ENCODE peak calls at places on chromosomes 12 and 14, in six cellular contexts. K is sigmoid colon, R is body of pancreas, P is uterus, A is tibial artery, C is cardiac fibroblast. V is an unnamed sample.

GRCh38 chr14:88005978-88006851 is 1.3 kb downstream of the GPR65 start:
- DNase-seq in A (no peak), K (no peak), R (no peak), C (peak; percentile 31), P (no peak), V (no peak)

GRCh38 chr12:95648990-95649791 is 97.9 kb upstream of the USP44 start:
- DNase-seq in C (peak; percentile 29), R (peak; percentile 40), P (no peak), K (no peak), A (no peak), V (peak; percentile 34)

GRCh38 chr12:100404769-100405407 is 48.0 kb downstream of the SLC17A8 start:
- DNase-seq in R (peak; percentile 65), C (peak; percentile 56), K (no peak), A (no peak), P (no peak), V (peak; percentile 46)

GRCh38 chr12:111766608-111767361 is at the start of gene ALDH2:
- DNase-seq in R (peak; percentile 68), A (peak; percentile 81), C (peak; percentile 31), K (peak; percentile 91), P (peak; percentile 81), V (peak; percentile 50)

GRCh38 chr12:91959220-91959619 is 186.4 kb downstream of the BTG1 start:
- DNase-seq in K (no peak), A (no peak), P (no peak), C (no peak), R (no peak), V (no peak)

GRCh38 chr12:116076399-116076798 is 201.1 kb downstream of the MED13L start:
- DNase-seq in P (no peak), C (peak; percentile 28), A (no peak), K (no peak), R (no peak), V (peak; percentile 46)

GRCh38 chr14:101077511-101078074 is 174.1 kb upstream of the RTL1 start:
- DNase-seq in C (no peak), K (peak; percentile 57), P (no peak), A (peak; percentile 11), R (no peak), V (peak; percentile 41)

GRCh38 chr12:68779280-68779679 is 28.7 kb upstream of the MDM2 start:
- DNase-seq in R (no peak), P (no peak), K (no peak), C (peak; percentile 28), A (no peak), V (peak; percentile 11)

GRCh38 chr12:47017041-47017713 is 62.2 kb upstream of the PCED1B start:
- DNase-seq in R (no peak), K (no peak), P (no peak), C (no peak), A (no peak), V (no peak)

GRCh38 chr14:50031534-50032313 is 84.6 kb downstream of the VCPKMT start:
- DNase-seq in P (no peak), K (no peak), R (no peak), C (peak; percentile 27), A (peak; percentile 71), V (no peak)

GRCh38 chr14:34212172-34212571 is 249.9 kb downstream of the SPTSSA start:
- DNase-seq in K (no peak), A (no peak), R (no peak), P (no peak), C (no peak), V (no peak)

GRCh38 chr12:124939428-124940142 is 25.1 kb upstream of the UBC start:
- DNase-seq in R (peak; percentile 90), K (peak; percentile 95), C (peak; percentile 97), P (peak; percentile 91), A (peak; percentile 82), V (peak; percentile 95)

GRCh38 chr12:109725321-109726105 is 11.9 kb downstream of the FAM222A start:
- DNase-seq in R (no peak), K (peak; percentile 87), P (no peak), A (no peak), C (no peak), V (no peak)

GRCh38 chr12:75721231-75721641 is 209.8 kb upstream of the KRR1 start:
- DNase-seq in A (no peak), P (no peak), K (no peak), C (no peak), R (no peak), V (peak; percentile 44)

GRCh38 chr14:45038865-45039264 is 45.1 kb upstream of the PRPF39 start:
- DNase-seq in P (no peak), K (no peak), C (no peak), R (no peak), A (no peak), V (no peak)

GRCh38 chr14:65027127-65027799 is 40.6 kb downstream of the FNTB start:
- DNase-seq in R (no peak), C (no peak), P (no peak), A (no peak), K (no peak), V (no peak)

GRCh38 chr14:39469094-39469710 is 37.0 kb upstream of the FBXO33 start:
- DNase-seq in A (no peak), P (no peak), K (no peak), C (peak; percentile 25), R (no peak), V (peak; percentile 30)
- TF ChIP-seq CTCF in A (no peak), P (no peak), K (no peak), C (peak; percentile 21), R (no peak), V (peak; percentile 47)

DNA sequence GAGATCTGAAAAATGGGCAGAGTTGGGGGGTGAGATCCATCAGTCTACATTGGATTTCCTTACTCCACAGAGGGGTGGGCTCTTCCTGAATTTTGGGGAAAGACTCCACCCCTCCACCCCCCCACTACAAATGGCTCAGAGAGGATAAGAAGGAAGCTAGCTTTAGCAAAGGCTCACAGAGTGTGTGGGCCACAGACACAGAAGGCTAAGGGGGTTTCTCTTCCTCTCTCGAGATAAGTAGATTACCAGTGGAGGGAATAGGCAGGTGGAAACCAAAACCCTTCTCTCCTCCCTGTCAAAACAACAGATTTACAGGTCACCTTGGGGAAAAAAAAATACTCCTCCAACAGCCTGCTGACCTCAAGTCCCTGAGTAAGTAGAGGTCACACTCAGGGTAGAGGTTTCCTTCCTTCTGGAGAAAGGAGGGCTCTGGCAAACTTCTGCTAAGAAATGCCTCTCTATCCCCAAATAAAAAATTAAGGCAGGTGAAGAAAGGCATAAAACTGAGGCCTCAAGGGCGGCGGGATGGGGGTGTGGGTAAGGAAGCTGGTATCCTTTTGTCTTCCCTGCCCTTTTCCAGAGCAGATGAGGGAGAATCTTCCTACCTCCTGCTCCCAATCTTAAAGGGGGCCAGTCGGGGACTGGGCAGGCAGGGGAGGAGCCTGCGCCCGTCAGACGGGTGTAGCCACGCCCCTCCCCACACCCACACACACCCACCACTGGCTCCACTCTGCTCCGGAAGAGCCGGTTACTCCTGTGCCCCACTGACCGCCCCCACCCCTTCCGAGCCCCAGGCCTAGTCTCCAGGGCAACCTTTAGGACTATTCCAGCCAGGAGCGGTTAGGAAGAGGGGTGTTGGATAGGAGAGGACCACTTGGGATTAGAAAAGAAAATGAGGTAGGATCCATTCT is 1.9 kb upstream of the BAZ2A start:
- DNase-seq in A (peak; percentile 73), K (peak; percentile 88), P (peak; percentile 74), C (peak; percentile 22), R (peak; percentile 68), V (peak; percentile 39)
- H3K4me3 ChIP-seq in A (peak overlapping the region; percentile 14), K (peak overlapping the region; percentile 26), P (no peak overlapping the region), C (peak overlapping the region; percentile 30), R (no peak overlapping the region), V (peak overlapping the region; percentile 30)

GRCh38 chr12:6751767-6752166 is 1.2 kb downstream of the MLF2 start:
- DNase-seq in C (no peak), R (no peak), A (no peak), P (no peak), K (no peak), V (no peak)

GRCh38 chr12:6754406-6754805 is 1.5 kb upstream of the MLF2 start:
- DNase-seq in P (no peak), C (no peak), R (no peak), K (no peak), A (no peak), V (no peak)

GRCh38 chr12:6752181-6752930 is 585 bp downstream of the MLF2 start:
- DNase-seq in A (peak; percentile 50), K (peak; percentile 82), P (peak; percentile 65), C (peak; percentile 54), R (peak; percentile 52), V (peak; percentile 63)

GRCh38 chr12:6753772-6754356 is 923 bp upstream of the MLF2 start:
- DNase-seq in P (no peak), A (no peak), R (peak; percentile 26), C (no peak), K (no peak), V (no peak)

GRCh38 chr12:6752931-6753771 is at the start of gene MLF2:
- DNase-seq in P (peak; percentile 99), C (peak; percentile 100), K (peak; percentile 100), R (peak; percentile 98), A (peak; percentile 98), V (peak; percentile 100)
- TF ChIP-seq CTCF in P (peak; percentile 34), C (no peak), K (peak; percentile 95), R (peak; percentile 99), A (no peak), V (no peak)

GRCh38 chr12:13255792-13256704 is 59.5 kb downstream of the EMP1 start:
- DNase-seq in P (peak; percentile 92), C (peak; percentile 95), R (peak; percentile 92), A (peak; percentile 94), K (peak; percentile 97), V (peak; percentile 96)
- H3K4me3 ChIP-seq in P (no peak overlapping the region), C (peak overlapping the region; percentile 34), R (no peak overlapping the region), A (peak overlapping the region; percentile 25), K (peak overlapping the region; percentile 43), V (peak overlapping the region; percentile 54)

GRCh38 chr14:72419226-72419625 is 474.7 kb downstream of the DPF3 start:
- DNase-seq in C (no peak), P (no peak), A (no peak), K (no peak), R (no peak), V (no peak)

GRCh38 chr14:72420749-72421452 is 473.0 kb downstream of the DPF3 start:
- DNase-seq in A (peak; percentile 64), P (no peak), C (peak; percentile 69), K (peak; percentile 78), R (peak; percentile 70), V (peak; percentile 76)

GRCh38 chr14:72416081-72416849 is 477.6 kb downstream of the DPF3 start:
- DNase-seq in R (no peak), P (no peak), A (no peak), K (no peak), C (no peak), V (no peak)

GRCh38 chr14:72416892-72417291 is 477.0 kb downstream of the DPF3 start:
- DNase-seq in P (no peak), R (no peak), A (no peak), K (no peak), C (no peak), V (no peak)
- TF ChIP-seq CTCF in P (no peak), R (no peak), A (no peak), K (no peak), C (no peak), V (no peak)

GRCh38 chr12:128864516-128865186 is 11.4 kb downstream of the GLT1D1 start:
- DNase-seq in A (no peak), C (no peak), R (no peak), P (peak; percentile 60), K (peak; percentile 40), V (no peak)
- H3K4me3 ChIP-seq in A (no peak overlapping the region), C (no peak overlapping the region), R (no peak overlapping the region), P (no peak overlapping the region), K (no peak overlapping the region), V (no peak overlapping the region)